ENCODE peak calls at places on chromosomes 16 and 17, in six cellular contexts. One of them, this sample, is unnamed.

GRCh38 chr16:84616515-84616914 is 1.4 kb downstream of the COTL1 start:
- DNase-seq in NCI-H1105: no peak
- DNase-seq in esophagus muscularis mucosa: no peak
- DNase-seq in posterior cingulate gyrus: no peak
- DNase-seq in HT-29: peak
- DNase-seq in tibial nerve: no peak
- DNase-seq in this sample: no peak

GRCh38 chr17:72587156-72587555 is 466.3 kb downstream of the SOX9 start:
- DNase-seq in NCI-H1105: no peak
- DNase-seq in esophagus muscularis mucosa: no peak
- DNase-seq in posterior cingulate gyrus: no peak
- DNase-seq in HT-29: no peak
- DNase-seq in tibial nerve: no peak
- DNase-seq in this sample: no peak

GRCh38 chr17:79777166-79777843 is 643 bp upstream of the CBX2 start:
- DNase-seq in NCI-H1105: peak
- DNase-seq in esophagus muscularis mucosa: no peak
- DNase-seq in posterior cingulate gyrus: peak
- DNase-seq in HT-29: peak
- DNase-seq in tibial nerve: no peak
- DNase-seq in this sample: no peak

GRCh38 chr17:55705847-55706246 is 16.8 kb downstream of the TMEM100 start:
- DNase-seq in NCI-H1105: no peak
- DNase-seq in esophagus muscularis mucosa: no peak
- DNase-seq in posterior cingulate gyrus: no peak
- DNase-seq in HT-29: no peak
- DNase-seq in tibial nerve: no peak
- DNase-seq in this sample: no peak

GRCh38 chr17:2023692-2024571 is 1.2 kb downstream of the RTN4RL1 start:
- DNase-seq in NCI-H1105: peak
- DNase-seq in esophagus muscularis mucosa: no peak
- DNase-seq in posterior cingulate gyrus: no peak
- DNase-seq in HT-29: no peak
- DNase-seq in tibial nerve: peak
- DNase-seq in this sample: peak

GRCh38 chr17:66726371-66726770 is 108.5 kb upstream of the CACNG5 start:
- DNase-seq in NCI-H1105: no peak
- DNase-seq in esophagus muscularis mucosa: no peak
- DNase-seq in posterior cingulate gyrus: no peak
- DNase-seq in HT-29: no peak
- DNase-seq in tibial nerve: no peak
- DNase-seq in this sample: no peak

GRCh38 chr17:794876-795275 is 12.7 kb downstream of the MRM3 start:
- DNase-seq in NCI-H1105: peak
- DNase-seq in esophagus muscularis mucosa: peak
- DNase-seq in posterior cingulate gyrus: peak
- DNase-seq in HT-29: peak
- DNase-seq in tibial nerve: peak
- DNase-seq in this sample: no peak

GRCh38 chr17:71192848-71193247 is 928.0 kb upstream of the SOX9 start:
- DNase-seq in NCI-H1105: no peak
- DNase-seq in esophagus muscularis mucosa: no peak
- DNase-seq in posterior cingulate gyrus: no peak
- DNase-seq in HT-29: no peak
- DNase-seq in tibial nerve: no peak
- DNase-seq in this sample: no peak

GRCh38 chr16:85963746-85964370 is 64.9 kb downstream of the IRF8 start:
- DNase-seq in NCI-H1105: peak
- DNase-seq in esophagus muscularis mucosa: no peak
- DNase-seq in posterior cingulate gyrus: no peak
- DNase-seq in HT-29: no peak
- DNase-seq in tibial nerve: peak
- DNase-seq in this sample: no peak

GRCh38 chr17:4696432-4696796 is 7.5 kb downstream of the PELP1 start:
- DNase-seq in NCI-H1105: no peak
- DNase-seq in esophagus muscularis mucosa: no peak
- DNase-seq in posterior cingulate gyrus: no peak
- DNase-seq in HT-29: no peak
- DNase-seq in tibial nerve: no peak
- DNase-seq in this sample: no peak

GRCh38 chr17:33049781-33050414 is 58.3 kb downstream of the SPACA3 start:
- DNase-seq in NCI-H1105: peak
- DNase-seq in esophagus muscularis mucosa: peak
- DNase-seq in posterior cingulate gyrus: peak
- DNase-seq in HT-29: peak
- DNase-seq in tibial nerve: peak
- DNase-seq in this sample: no peak

GRCh38 chr16:46949216-46949892 is 24.1 kb downstream of the DNAJA2 start:
- DNase-seq in NCI-H1105: no peak
- DNase-seq in esophagus muscularis mucosa: no peak
- DNase-seq in posterior cingulate gyrus: no peak
- DNase-seq in HT-29: no peak
- DNase-seq in tibial nerve: no peak
- DNase-seq in this sample: no peak

GRCh38 chr17:67157732-67158639 is 87.0 kb downstream of the HELZ start:
- DNase-seq in NCI-H1105: peak
- DNase-seq in esophagus muscularis mucosa: no peak
- DNase-seq in posterior cingulate gyrus: no peak
- DNase-seq in HT-29: peak
- DNase-seq in tibial nerve: no peak
- DNase-seq in this sample: no peak

GRCh38 chr16:74999683-75000480 is 1.1 kb downstream of the ZNRF1 start:
- DNase-seq in NCI-H1105: peak
- DNase-seq in esophagus muscularis mucosa: no peak
- DNase-seq in posterior cingulate gyrus: no peak
- DNase-seq in HT-29: no peak
- DNase-seq in tibial nerve: no peak
- DNase-seq in this sample: no peak

GRCh38 chr16:54511181-54511731 is 224.7 kb upstream of the IRX3 start:
- DNase-seq in NCI-H1105: no peak
- DNase-seq in esophagus muscularis mucosa: no peak
- DNase-seq in posterior cingulate gyrus: no peak
- DNase-seq in HT-29: no peak
- DNase-seq in tibial nerve: no peak
- DNase-seq in this sample: no peak

GRCh38 chr17:30395398-30396022 is 16.8 kb downstream of the CPD start:
- DNase-seq in NCI-H1105: no peak
- DNase-seq in esophagus muscularis mucosa: no peak
- DNase-seq in posterior cingulate gyrus: no peak
- DNase-seq in HT-29: no peak
- DNase-seq in tibial nerve: no peak
- DNase-seq in this sample: no peak

GRCh38 chr17:67258836-67259468 is 14.0 kb upstream of the HELZ start:
- DNase-seq in NCI-H1105: no peak
- DNase-seq in esophagus muscularis mucosa: no peak
- DNase-seq in posterior cingulate gyrus: no peak
- DNase-seq in HT-29: no peak
- DNase-seq in tibial nerve: no peak
- DNase-seq in this sample: no peak

GRCh38 chr16:3642397-3643094 is 11.9 kb upstream of the DNASE1 start:
- DNase-seq in NCI-H1105: no peak
- DNase-seq in esophagus muscularis mucosa: no peak
- DNase-seq in posterior cingulate gyrus: no peak
- DNase-seq in HT-29: peak
- DNase-seq in tibial nerve: no peak
- DNase-seq in this sample: no peak

GRCh38 chr16:75083826-75084225 is 32.8 kb downstream of the LDHD start:
- DNase-seq in NCI-H1105: no peak
- DNase-seq in esophagus muscularis mucosa: no peak
- DNase-seq in posterior cingulate gyrus: no peak
- DNase-seq in HT-29: no peak
- DNase-seq in tibial nerve: no peak
- DNase-seq in this sample: no peak

GRCh38 chr17:31918701-31919128 is 17.2 kb upstream of the UTP6 start:
- DNase-seq in NCI-H1105: no peak
- DNase-seq in esophagus muscularis mucosa: no peak
- DNase-seq in posterior cingulate gyrus: no peak
- DNase-seq in HT-29: no peak
- DNase-seq in tibial nerve: no peak
- DNase-seq in this sample: no peak

GRCh38 chr16:88971371-88972097 is 5.5 kb downstream of the CBFA2T3 start:
- DNase-seq in NCI-H1105: no peak
- DNase-seq in esophagus muscularis mucosa: no peak
- DNase-seq in posterior cingulate gyrus: peak
- DNase-seq in HT-29: no peak
- DNase-seq in tibial nerve: no peak
- DNase-seq in this sample: no peak